ENCODE peak calls at places on chromosome 19, in nine cellular contexts. W is mesendoderm; N is stomach; J is lung; H is CD8-positive, alpha-beta memory T cell; V is GM23248; E is trophoblast cell; R is cardiac muscle cell; Q is ascending aorta. T is an unnamed sample. For H3K4me1, the result is how much of the 10 kb centered on the place peaks cover.

GRCh38 chr19:51501594-51502263 is at the start of gene SIGLEC12:
- DNase-seq in W (no peak), N (no peak), J (peak), H (no peak), V (no peak), E (no peak), R (no peak), Q (no peak), T (no peak)

GRCh38 chr19:45809643-45810159 is 5.4 kb downstream of the RSPH6A start:
- DNase-seq in W (peak), N (no peak), J (no peak), H (no peak), V (peak), E (no peak), R (peak), Q (no peak), T (peak)

GRCh38 chr19:13953021-13953531 is 767 bp downstream of the DCAF15 start:
- DNase-seq in W (peak), N (peak), J (no peak), H (no peak), V (peak), E (no peak), R (peak), Q (no peak), T (peak)

GRCh38 chr19:58544591-58545285 is 874 bp downstream of the TRIM28 start:
- DNase-seq in W (peak), N (no peak), J (no peak), H (peak), V (peak), E (peak), R (peak), Q (no peak), T (peak)

GRCh38 chr19:17641181-17641580 is 47.0 kb downstream of the UNC13A start:
- DNase-seq in W (no peak), N (no peak), J (no peak), H (no peak), V (no peak), E (no peak), R (no peak), Q (no peak), T (no peak)

GRCh38 chr19:21694171-21694906 is 73.0 kb downstream of the ZNF100 start:
- DNase-seq in W (no peak), N (no peak), J (no peak), H (no peak), V (no peak), E (no peak), R (no peak), Q (no peak), T (no peak)

GRCh38 chr19:29841559-29842367 is 30.0 kb downstream of the CCNE1 start:
- DNase-seq in W (peak), N (no peak), J (no peak), H (no peak), V (peak), E (peak), R (peak), Q (no peak), T (peak)

GRCh38 chr19:6421075-6422014 is 3.3 kb downstream of the KHSRP start:
- DNase-seq in W (no peak), N (no peak), J (no peak), H (no peak), V (no peak), E (no peak), R (no peak), Q (no peak), T (no peak)

GRCh38 chr19:54209058-54209747 is 8.5 kb downstream of the RPS9 start:
- DNase-seq in W (peak), N (no peak), J (peak), H (no peak), V (no peak), E (peak), R (no peak), Q (no peak), T (peak)

DNA sequence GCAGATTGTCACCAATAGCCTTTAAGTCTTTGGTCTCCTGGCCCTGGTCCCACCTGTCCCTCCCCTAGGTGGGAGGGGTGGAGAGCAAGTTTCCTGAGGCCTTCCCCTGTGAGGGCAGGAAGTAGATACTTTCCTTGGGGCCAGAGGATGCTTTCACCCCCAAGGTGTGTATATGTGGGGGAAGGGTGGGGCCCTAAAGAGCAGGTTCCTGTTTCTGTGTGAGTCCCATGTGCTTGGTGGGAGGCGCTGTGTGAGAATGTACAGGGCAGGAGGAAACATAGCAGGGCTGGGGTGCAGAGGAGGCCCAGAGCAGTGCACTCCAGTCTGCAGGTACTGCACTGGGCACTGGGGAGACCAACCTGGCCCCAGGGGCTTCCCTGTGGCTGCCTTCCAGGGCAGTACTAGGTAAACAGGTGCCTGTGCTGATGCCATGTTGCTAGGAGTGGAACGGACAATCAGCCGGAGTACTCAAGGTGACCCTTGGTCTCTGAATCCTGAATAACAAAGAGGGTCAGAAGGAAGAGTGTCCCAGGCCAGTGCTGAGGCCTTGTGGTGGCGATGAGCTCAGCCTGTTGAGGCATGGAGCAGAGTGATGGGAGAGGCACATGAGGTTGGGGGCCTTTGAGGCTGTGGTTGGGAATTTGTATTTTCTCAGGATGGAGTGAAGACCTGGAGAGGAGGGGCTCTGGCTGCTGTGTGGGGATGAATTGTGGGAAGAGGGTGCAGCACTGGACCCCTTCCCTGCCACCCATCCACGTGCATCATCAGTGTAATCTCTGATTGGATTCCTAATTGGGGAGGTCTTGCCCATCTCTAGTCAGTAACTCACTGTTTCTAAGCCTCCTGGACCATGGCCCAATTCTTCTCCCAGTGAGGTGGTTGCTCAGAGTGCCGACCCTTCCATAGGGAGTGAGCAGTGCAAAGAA is 5.1 kb downstream of the EGLN2 start:
- DNase-seq in W (peak), N (peak), J (peak), H (peak), V (no peak), E (no peak), R (no peak), Q (no peak), T (no peak)
- H3K4me1 ChIP-seq in W (under half), N (half or more), J (under half), H (half or more), V (under half), E (under half), R (under half), Q (under half), T (under half)

DNA sequence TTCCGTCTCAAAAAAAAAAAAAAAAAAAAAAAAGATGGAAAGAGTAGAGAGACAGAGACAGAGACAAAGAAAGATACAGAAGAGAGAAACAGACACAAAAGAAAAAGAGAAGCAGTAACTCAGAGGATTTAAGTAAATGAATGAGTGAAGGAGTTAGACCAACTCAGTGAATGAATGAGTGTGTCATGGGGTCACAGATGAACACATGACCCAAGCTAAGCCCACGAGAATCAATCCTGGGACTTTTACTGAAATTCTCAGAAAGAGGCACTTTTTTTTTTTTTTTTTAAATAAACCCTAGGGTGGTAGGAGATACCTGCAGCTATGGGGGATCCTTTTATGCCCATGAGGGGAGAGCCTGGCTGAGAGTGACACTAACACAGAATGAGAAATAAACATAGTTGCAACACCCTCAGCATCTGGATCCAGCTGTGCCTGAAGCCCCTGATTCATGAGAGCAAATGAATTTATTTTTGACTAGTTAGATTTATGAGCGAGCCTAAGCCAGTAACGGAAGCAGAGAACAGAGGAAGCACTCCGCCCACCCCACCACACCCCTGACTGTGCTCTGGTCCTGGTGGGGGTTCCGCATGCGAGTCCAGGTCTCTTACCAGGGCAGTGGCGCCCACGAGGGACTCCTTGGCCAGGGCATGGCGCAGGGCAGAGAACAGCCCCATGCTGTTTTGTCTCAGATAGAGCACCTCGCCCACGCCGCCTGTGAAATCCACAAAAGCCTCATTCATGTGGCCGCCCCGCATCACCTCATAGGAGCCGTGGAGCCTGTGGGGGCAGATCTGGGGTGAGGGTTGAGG is 4.6 kb downstream of the CAPN12 start:
- DNase-seq in W (no peak), N (no peak), J (no peak), H (peak), V (no peak), E (no peak), R (no peak), Q (no peak), T (no peak)
- H3K27ac ChIP-seq in W (no peak), N (no peak), J (no peak), H (no peak), V (no peak), E (no peak), R (no peak), Q (no peak), T (no peak)

DNA sequence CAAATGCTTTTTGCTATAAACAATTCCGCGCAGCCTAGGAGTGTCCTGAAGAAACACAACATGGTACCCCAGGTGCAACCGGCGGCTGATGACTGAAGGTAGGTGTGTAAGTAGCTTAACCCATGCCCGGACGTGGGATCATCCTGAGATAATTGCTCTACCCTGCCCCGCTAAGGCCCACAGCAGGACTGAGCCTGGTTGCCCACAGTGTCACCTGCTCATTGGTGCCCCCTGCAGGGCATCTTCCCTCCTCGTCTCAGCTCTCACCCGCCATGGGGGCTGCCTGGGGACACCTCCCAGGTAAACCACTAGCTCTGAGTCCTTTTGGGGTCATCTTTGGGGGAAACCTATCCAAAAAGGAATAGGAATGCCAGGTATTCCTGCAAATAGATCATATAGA is 22.3 kb downstream of the TMEM161A start:
- DNase-seq in W (peak), N (peak), J (no peak), H (peak), V (peak), E (peak), R (peak), Q (no peak), T (no peak)
- H3K4me1 ChIP-seq in W (under half), N (under half), J (under half), H (under half), V (under half), E (under half), R (under half), Q (under half), T (under half)

DNA sequence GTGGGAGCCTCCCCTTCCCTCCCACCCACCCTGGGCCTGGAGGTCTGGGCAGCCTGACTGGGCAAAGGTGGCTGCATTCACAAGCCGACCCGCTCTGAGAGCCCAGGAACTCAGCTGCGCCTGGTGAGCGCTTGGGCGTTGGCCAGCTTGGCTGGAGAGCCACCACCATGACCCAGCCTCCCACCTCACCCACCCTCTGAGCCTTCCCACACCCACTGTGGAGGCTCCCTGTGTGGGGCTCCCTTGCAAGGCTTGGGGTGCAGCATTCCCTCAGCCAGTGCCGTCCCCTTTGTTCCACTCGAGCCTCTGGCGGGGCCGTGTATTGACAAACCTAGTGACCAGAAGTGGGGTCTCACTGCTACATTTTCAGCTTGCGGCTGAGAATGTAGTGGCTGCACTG is 15.0 kb upstream of the QTRT1 start:
- DNase-seq in W (no peak), N (no peak), J (no peak), H (no peak), V (no peak), E (no peak), R (no peak), Q (no peak), T (no peak)
- H3K27ac ChIP-seq in W (no peak), N (no peak), J (no peak), H (no peak), V (no peak), E (no peak), R (no peak), Q (no peak), T (no peak)

DNA sequence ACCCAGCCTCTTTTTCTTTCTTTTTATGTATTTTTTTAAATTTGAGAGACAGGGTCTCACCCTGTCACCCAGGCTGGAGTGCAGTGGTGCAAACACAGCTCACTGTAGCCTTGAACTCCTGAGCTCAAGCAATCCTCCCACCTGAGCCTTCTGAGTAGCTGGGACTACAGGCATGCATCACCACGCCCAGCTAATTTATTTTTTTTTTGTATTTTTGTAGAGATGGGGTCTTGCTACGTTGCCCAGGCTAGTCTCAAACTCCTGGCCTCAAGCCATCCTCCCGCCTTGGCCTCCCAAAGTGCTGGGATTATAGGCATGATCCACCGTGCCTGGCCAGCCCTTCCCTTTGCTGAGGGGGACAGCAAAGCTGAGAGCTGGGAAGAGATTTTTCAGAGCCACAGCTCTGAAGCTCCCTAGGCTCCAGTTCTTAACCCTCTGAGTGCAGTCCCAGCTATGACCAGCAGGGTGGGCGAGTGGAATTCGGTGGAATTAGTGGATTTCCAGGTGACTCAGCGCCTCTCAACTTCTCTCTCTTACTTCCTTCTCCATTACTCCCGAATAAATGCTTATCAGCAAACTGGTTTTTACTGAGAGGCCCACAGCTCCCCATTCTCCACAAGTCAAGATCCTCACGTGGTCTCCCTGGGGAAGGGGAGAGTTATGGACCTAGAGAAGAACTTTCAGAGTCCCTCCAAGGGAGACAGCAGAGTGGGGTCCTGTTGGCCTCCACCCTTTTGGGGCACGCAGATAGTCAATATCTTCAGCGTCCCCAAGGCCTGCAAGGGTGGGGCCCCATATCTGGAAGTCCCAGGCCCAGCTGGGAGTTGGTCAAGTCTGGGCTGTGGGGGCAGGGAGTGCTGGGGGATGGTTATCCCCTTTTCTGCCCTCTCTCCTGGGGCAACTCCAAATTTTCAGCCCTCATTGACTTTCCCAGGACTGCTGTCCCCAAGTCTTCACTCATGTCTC is 1.2 kb downstream of the BLVRB start:
- DNase-seq in W (peak), N (peak), J (peak), H (peak), V (peak), E (peak), R (peak), Q (peak), T (peak)
- H3K4me1 ChIP-seq in W (under half), N (under half), J (under half), H (under half), V (under half), E (under half), R (under half), Q (under half), T (under half)

GRCh38 chr19:8308891-8309291 is 733 bp upstream of the CD320 start:
- DNase-seq in W (no peak), N (peak), J (no peak), H (no peak), V (no peak), E (no peak), R (no peak), Q (no peak), T (peak)

GRCh38 chr19:8310342-8311055 is 2.3 kb upstream of the CD320 start:
- DNase-seq in W (no peak), N (peak), J (no peak), H (no peak), V (no peak), E (no peak), R (no peak), Q (no peak), T (peak)

GRCh38 chr19:8307965-8308866 is at the start of gene CD320:
- DNase-seq in W (peak), N (peak), J (peak), H (peak), V (peak), E (peak), R (peak), Q (peak), T (peak)

GRCh38 chr19:8307400-8307964 is 676 bp downstream of the CD320 start:
- DNase-seq in W (peak), N (peak), J (no peak), H (no peak), V (peak), E (no peak), R (no peak), Q (no peak), T (no peak)

GRCh38 chr19:8311461-8312260 is 3.5 kb upstream of the CD320 start:
- DNase-seq in W (no peak), N (peak), J (no peak), H (no peak), V (no peak), E (no peak), R (no peak), Q (no peak), T (peak)
- H3K27ac ChIP-seq in W (no peak), N (no peak), J (no peak), H (no peak), V (no peak), E (no peak), R (no peak), Q (no peak), T (no peak)

GRCh38 chr19:8265872-8266271 is 42.3 kb downstream of the CD320 start:
- DNase-seq in W (no peak), N (no peak), J (no peak), H (no peak), V (no peak), E (no peak), R (no peak), Q (no peak), T (no peak)
- H3K4me1 ChIP-seq in W (under half), N (under half), J (under half), H (under half), V (under half), E (under half), R (under half), Q (under half), T (under half)

DNA sequence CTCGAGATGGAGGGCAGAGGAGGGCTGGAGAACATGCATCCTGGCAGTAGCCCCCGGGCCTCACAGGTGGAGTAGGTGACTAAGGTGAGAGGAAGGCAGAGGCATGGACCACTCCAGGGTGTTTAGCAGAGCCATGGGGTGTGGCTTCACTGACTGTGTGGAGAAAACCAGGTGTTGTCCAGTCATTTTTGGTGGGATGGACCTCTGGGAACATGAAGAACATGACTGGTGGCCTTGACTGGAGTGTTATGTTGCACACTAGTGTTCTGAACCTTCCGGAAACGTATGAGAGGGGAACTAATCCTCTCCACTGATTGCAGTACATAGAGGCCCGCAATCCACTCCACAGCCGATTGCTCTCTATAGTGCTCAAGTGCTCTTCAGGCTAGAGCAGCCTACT is 16.9 kb downstream of the MED26 start:
- DNase-seq in W (no peak), N (no peak), J (peak), H (no peak), V (no peak), E (peak), R (no peak), Q (no peak), T (no peak)
- H3K27ac ChIP-seq in W (no peak), N (no peak), J (peak), H (no peak), V (no peak), E (no peak), R (peak), Q (no peak), T (no peak)

GRCh38 chr19:42066075-42066754 is 3.8 kb downstream of the GRIK5 start:
- DNase-seq in W (peak), N (no peak), J (no peak), H (no peak), V (peak), E (no peak), R (peak), Q (no peak), T (no peak)

GRCh38 chr19:42064432-42064831 is 5.6 kb downstream of the GRIK5 start:
- DNase-seq in W (no peak), N (no peak), J (no peak), H (no peak), V (no peak), E (no peak), R (no peak), Q (no peak), T (no peak)

GRCh38 chr19:42067315-42067888 is 2.6 kb downstream of the GRIK5 start:
- DNase-seq in W (no peak), N (no peak), J (no peak), H (no peak), V (no peak), E (no peak), R (no peak), Q (no peak), T (no peak)

GRCh38 chr19:42065511-42065910 is 4.5 kb downstream of the GRIK5 start:
- DNase-seq in W (no peak), N (no peak), J (no peak), H (no peak), V (no peak), E (no peak), R (no peak), Q (no peak), T (no peak)

DNA sequence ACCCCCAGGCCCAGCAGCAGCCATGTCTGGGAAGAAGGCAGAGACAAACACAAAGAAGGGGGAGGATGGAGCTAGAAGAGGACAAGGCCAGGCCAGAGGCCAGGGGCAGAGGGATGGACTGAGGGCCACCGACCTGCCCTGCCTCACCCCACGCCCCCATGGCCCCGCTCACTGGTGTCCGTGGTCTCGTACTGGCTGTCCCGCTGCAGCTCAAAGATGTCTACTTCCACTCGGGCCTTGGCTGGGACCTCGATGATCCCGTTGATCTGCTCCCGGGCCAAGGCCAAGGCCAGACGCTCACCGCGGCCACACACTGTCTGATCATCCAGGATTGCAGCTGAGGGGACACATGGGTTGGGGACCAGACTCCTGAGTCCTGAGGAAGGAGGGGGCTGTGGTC is 5.0 kb downstream of the GRIK5 start:
- DNase-seq in W (no peak), N (no peak), J (no peak), H (no peak), V (no peak), E (no peak), R (no peak), Q (no peak), T (no peak)
- H3K4me1 ChIP-seq in W (under half), N (under half), J (under half), H (under half), V (under half), E (under half), R (under half), Q (under half), T (under half)